ENCODE peak calls at places on chromosomes 16 and 17, in seven cellular contexts. X is WTC11, S is A549, B is K562, A is HepG2, P is SK-N-SH, Y is GM12878. D is an unnamed sample.

GRCh38 chr17:60169921-60170817 is 20.4 kb downstream of the CA4 start:
- DNase-seq in X (no peak), Y (no peak), S (no peak), A (peak; percentile 35), P (no peak), B (peak; percentile 8), D (peak; percentile 41)

GRCh38 chr16:15897834-15898254 is 9.4 kb upstream of the CEP20 start:
- DNase-seq in S (no peak), A (no peak), P (no peak), Y (peak; percentile 76), B (no peak), X (no peak), D (peak; percentile 79)

GRCh38 chr16:77822656-77823055 is 34.3 kb downstream of the VAT1L start:
- DNase-seq in B (no peak), X (no peak), Y (no peak), A (no peak), P (no peak), S (no peak), D (no peak)

GRCh38 chr17:10278218-10278617 is 79.8 kb upstream of the GAS7 start:
- DNase-seq in X (peak; percentile 46), S (no peak), B (peak; percentile 8), A (no peak), Y (no peak), P (no peak), D (no peak)

GRCh38 chr17:81339502-81340296 is 44.6 kb upstream of the SLC38A10 start:
- DNase-seq in S (peak; percentile 91), B (no peak), X (no peak), Y (no peak), A (peak; percentile 99), P (no peak), D (no peak)

GRCh38 chr17:7673239-7673638 is 14.1 kb downstream of the TP53 start:
- DNase-seq in B (peak; percentile 29), S (peak; percentile 64), P (no peak), Y (peak; percentile 3), A (peak; percentile 27), X (peak; percentile 78), D (no peak)

GRCh38 chr16:86752582-86753175 is 174.3 kb downstream of the FOXL1 start:
- DNase-seq in S (no peak), B (no peak), A (no peak), P (no peak), X (no peak), Y (no peak), D (peak; percentile 43)

GRCh38 chr16:85891033-85891775 is 7.8 kb upstream of the IRF8 start:
- DNase-seq in B (no peak), Y (no peak), P (no peak), A (peak; percentile 29), S (peak; percentile 82), X (no peak), D (peak; percentile 19)

GRCh38 chr17:76410328-76410965 is 26.0 kb downstream of the SPHK1 start:
- DNase-seq in S (no peak), B (no peak), X (no peak), Y (no peak), A (no peak), P (no peak), D (no peak)

GRCh38 chr17:55421179-55421934 is at the start of gene MMD:
- DNase-seq in Y (no peak), B (peak; percentile 41), P (peak; percentile 86), X (peak; percentile 32), S (no peak), A (no peak), D (no peak)

GRCh38 chr17:74163271-74163821 is 40.1 kb upstream of the RPL38 start:
- DNase-seq in A (no peak), P (no peak), B (peak; percentile 79), S (no peak), Y (no peak), X (no peak), D (no peak)

GRCh38 chr17:8726951-8727555 is 17.6 kb downstream of the CCDC42 start:
- DNase-seq in S (no peak), B (no peak), Y (no peak), X (no peak), A (no peak), P (peak; percentile 50), D (no peak)

GRCh38 chr17:82020874-82021727 is 1.6 kb downstream of the CENPX start:
- DNase-seq in Y (no peak), S (peak; percentile 90), A (peak; percentile 86), P (peak; percentile 93), X (peak; percentile 55), B (no peak), D (peak; percentile 75)

GRCh38 chr17:67491678-67492019 is 114.6 kb downstream of the PITPNC1 start:
- DNase-seq in B (no peak), S (no peak), Y (no peak), X (no peak), P (no peak), A (no peak), D (no peak)

GRCh38 chr16:69741951-69742904 is 12.5 kb downstream of the NOB1 start:
- DNase-seq in B (no peak), Y (no peak), X (no peak), S (peak; percentile 59), A (no peak), P (peak; percentile 52), D (peak; percentile 16)

GRCh38 chr17:77088455-77089117 is 52.2 kb upstream of the SEC14L1 start:
- DNase-seq in P (peak; percentile 93), Y (peak; percentile 87), X (peak; percentile 92), S (peak; percentile 99), B (peak; percentile 93), A (peak; percentile 99), D (peak; percentile 98)

GRCh38 chr17:62919388-62919787 is 46.6 kb upstream of the TANC2 start:
- DNase-seq in S (peak; percentile 23), Y (no peak), X (no peak), A (no peak), B (peak; percentile 72), P (no peak), D (peak; percentile 84)

GRCh38 chr17:17568772-17569195 is 22.7 kb downstream of the PEMT start:
- DNase-seq in A (peak; percentile 54), X (peak; percentile 94), S (peak; percentile 64), B (peak; percentile 84), P (peak; percentile 85), Y (no peak), D (peak; percentile 36)

GRCh38 chr17:9959377-9959981 is 54.4 kb upstream of the RCVRN start:
- DNase-seq in P (peak; percentile 71), B (peak; percentile 38), X (peak; percentile 83), A (peak; percentile 15), Y (no peak), S (peak; percentile 74), D (peak; percentile 49)

GRCh38 chr16:67760831-67761230 is 41.7 kb upstream of the GFOD2 start:
- DNase-seq in A (no peak), S (no peak), X (no peak), P (no peak), B (no peak), Y (no peak), D (no peak)

GRCh38 chr17:77470800-77471733 is 330.3 kb downstream of the SEC14L1 start:
- DNase-seq in B (peak; percentile 77), X (peak; percentile 67), A (peak; percentile 44), S (peak; percentile 34), P (peak; percentile 89), Y (no peak), D (peak; percentile 43)

GRCh38 chr17:80921741-80922579 is 69.7 kb upstream of the CHMP6 start:
- DNase-seq in P (peak; percentile 32), B (no peak), X (no peak), A (no peak), Y (no peak), S (no peak), D (no peak)

GRCh38 chr17:45702666-45703266 is 81.4 kb upstream of the CRHR1 start:
- DNase-seq in A (no peak), S (peak; percentile 37), P (no peak), Y (no peak), X (no peak), B (no peak), D (peak; percentile 23)

GRCh38 chr16:56257666-56258359 is 66.5 kb downstream of the GNAO1 start:
- DNase-seq in B (no peak), A (no peak), S (no peak), X (no peak), Y (no peak), P (peak; percentile 67), D (no peak)

GRCh38 chr16:55703003-55704001 is 47.5 kb downstream of the SLC6A2 start:
- DNase-seq in X (no peak), S (peak; percentile 70), Y (no peak), P (peak; percentile 31), A (peak; percentile 74), B (peak; percentile 35), D (peak; percentile 68)

GRCh38 chr16:2475413-2476344 is 752 bp downstream of the TBC1D24 start:
- DNase-seq in P (peak; percentile 63), A (no peak), X (peak; percentile 45), S (no peak), Y (no peak), B (peak; percentile 44), D (no peak)
- TF ChIP-seq USF2 in P (no peak), A (no peak), X (no peak), S (no peak), Y (no peak), B (no peak), D (no peak)

DNA sequence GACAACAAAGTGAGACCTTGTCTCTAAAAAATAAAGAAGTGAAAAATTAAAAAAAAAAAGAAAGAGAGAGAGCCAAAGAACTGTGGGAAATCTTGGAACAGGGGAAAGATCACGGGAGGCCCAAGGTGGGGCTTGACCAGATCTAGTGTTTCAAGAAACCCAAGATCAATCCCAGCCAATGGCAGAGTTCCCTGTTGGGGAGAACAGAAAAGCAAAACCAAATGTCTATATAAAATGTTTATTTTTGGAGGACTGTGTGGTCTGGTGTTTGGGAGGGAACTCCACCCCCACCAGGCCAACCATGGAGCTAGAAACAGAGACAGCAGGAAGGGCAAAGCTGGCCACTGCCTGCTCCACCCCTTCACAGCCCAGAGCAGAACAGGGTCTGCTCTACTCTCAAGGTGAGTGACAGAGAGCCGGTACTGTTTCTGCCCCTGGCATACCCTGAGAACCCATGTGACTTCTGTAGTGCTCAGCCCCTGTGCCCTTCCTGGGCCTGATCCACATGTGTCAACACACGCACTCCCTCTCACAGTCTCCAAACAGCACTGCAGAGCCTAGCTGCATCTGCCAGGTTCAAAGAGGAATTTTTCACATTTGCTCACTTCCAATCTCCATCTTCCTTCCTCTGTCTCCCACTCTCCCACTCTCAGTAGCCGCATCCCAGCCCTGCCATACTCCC is 3.7 kb downstream of the TMEM101 start:
- DNase-seq in A (no peak), X (no peak), P (no peak), B (no peak), Y (no peak), S (no peak), D (peak; percentile 79)
- TF ChIP-seq USF2 in A (no peak), X (no peak), P (no peak), B (no peak), Y (no peak), S (no peak), D (no peak)

GRCh38 chr17:48294193-48294909 is 135.7 kb downstream of the SKAP1 start:
- DNase-seq in S (no peak), A (no peak), X (no peak), P (no peak), Y (no peak), B (no peak), D (no peak)
- TF ChIP-seq USF2 in S (no peak), A (no peak), X (no peak), P (no peak), Y (no peak), B (no peak), D (no peak)

DNA sequence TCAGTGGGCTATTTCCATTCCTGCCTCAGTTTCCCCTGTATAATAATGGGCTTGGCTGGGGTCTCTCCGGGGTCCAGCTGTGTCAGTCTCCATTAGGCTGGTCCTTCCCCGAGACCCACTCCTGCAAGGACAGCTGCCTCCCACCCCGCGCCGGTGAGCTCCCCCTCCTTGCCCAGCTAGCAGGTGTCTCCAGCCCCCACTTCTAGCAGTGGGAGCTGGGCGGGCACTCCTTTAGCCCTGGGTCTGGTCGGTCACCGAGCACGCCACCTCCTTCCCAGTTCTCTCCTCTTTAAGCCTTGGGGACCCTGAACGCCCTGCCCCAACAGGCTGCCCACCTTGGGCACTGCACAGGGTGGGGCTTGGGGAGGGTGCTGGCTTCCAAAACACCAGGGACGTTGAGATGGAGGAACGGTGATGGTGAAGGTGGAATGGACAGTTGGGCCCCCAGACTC is 10.5 kb downstream of the TBX2 start:
- DNase-seq in P (peak; percentile 56), A (no peak), S (no peak), B (no peak), X (no peak), Y (no peak), D (no peak)
- TF ChIP-seq USF2 in P (no peak), A (no peak), S (no peak), B (no peak), X (no peak), Y (no peak), D (no peak)